ENCODE peak calls at places on chromosomes 5 and 9, in seven cellular contexts. J is H1, T is heart left ventricle, P is tibial artery, K is foreskin fibroblast, V is Panc1, R is choroid plexus epithelial cell. U is an unnamed sample.

GRCh38 chr5:35442916-35443639 is 174.6 kb upstream of the SPEF2 start:
- DNase-seq in T (no peak), J (no peak), R (peak; percentile 18), V (no peak), P (no peak), K (no peak), U (no peak)

GRCh38 chr5:27124590-27124989 is 86.2 kb upstream of the CDH9 start:
- DNase-seq in R (peak; percentile 71), P (no peak), K (no peak), J (no peak), V (no peak), T (no peak), U (no peak)

GRCh38 chr5:141850786-141851185 is 27.4 kb downstream of the PCDH1 start:
- DNase-seq in K (no peak), T (no peak), V (no peak), R (no peak), P (no peak), J (no peak), U (no peak)

GRCh38 chr9:3906437-3907213 is 380.8 kb upstream of the RFX3 start:
- DNase-seq in T (no peak), P (no peak), R (peak; percentile 95), J (no peak), V (no peak), K (peak; percentile 88), U (peak; percentile 72)

GRCh38 chr5:8114597-8115266 is 245.8 kb downstream of the MTRR start:
- DNase-seq in J (no peak), V (no peak), P (no peak), T (no peak), K (no peak), R (no peak), U (no peak)

GRCh38 chr9:976258-976804 is at the start of gene DMRT3:
- DNase-seq in J (no peak), P (no peak), V (no peak), T (no peak), K (no peak), R (no peak), U (no peak)

GRCh38 chr9:21695874-21696341 is 106.5 kb upstream of the MTAP start:
- DNase-seq in J (no peak), R (no peak), K (no peak), V (no peak), T (no peak), P (no peak), U (no peak)

GRCh38 chr5:117652640-117653280 is 1078.1 kb upstream of the SEMA6A start:
- DNase-seq in P (no peak), V (no peak), T (no peak), K (peak; percentile 18), J (no peak), R (no peak), U (no peak)

GRCh38 chr5:52334367-52334766 is 453.3 kb upstream of the ITGA1 start:
- DNase-seq in R (no peak), T (no peak), P (no peak), J (no peak), V (no peak), K (no peak), U (no peak)

GRCh38 chr5:180139731-180140626 is 68.4 kb upstream of the RNF130 start:
- DNase-seq in K (no peak), R (no peak), T (no peak), V (no peak), P (no peak), J (no peak), U (no peak)

GRCh38 chr5:135241536-135241935 is 157.5 kb downstream of the MACROH2A1 start:
- DNase-seq in T (no peak), J (no peak), K (no peak), V (no peak), P (peak; percentile 20), R (no peak), U (no peak)

GRCh38 chr5:178424141-178424855 is 165.9 kb downstream of the COL23A1 start:
- DNase-seq in J (no peak), V (no peak), K (no peak), T (no peak), P (no peak), R (no peak), U (no peak)

GRCh38 chr5:135030123-135030517 is 3.9 kb downstream of the PITX1 start:
- DNase-seq in K (peak; percentile 32), T (no peak), V (no peak), R (no peak), P (no peak), J (no peak), U (no peak)

GRCh38 chr9:109894921-109895758 is 115.1 kb downstream of the PALM2AKAP2 start:
- DNase-seq in V (no peak), K (peak; percentile 75), P (no peak), T (peak; percentile 61), R (peak; percentile 34), J (no peak), U (no peak)

GRCh38 chr5:132692632-132692967 is 18.8 kb downstream of the IL4 start:
- DNase-seq in K (peak; percentile 40), P (no peak), J (no peak), R (no peak), T (no peak), V (no peak), U (no peak)

GRCh38 chr9:113508111-113508749 is 44.7 kb downstream of the RGS3 start:
- DNase-seq in R (peak; percentile 19), V (no peak), P (no peak), J (no peak), T (no peak), K (no peak), U (no peak)

GRCh38 chr5:96756985-96757384 is 50.8 kb downstream of the ERAP1 start:
- DNase-seq in T (no peak), V (no peak), J (no peak), K (peak; percentile 63), P (no peak), R (peak; percentile 52), U (no peak)

GRCh38 chr5:893137-893506 is 438 bp downstream of the TRIP13 start:
- DNase-seq in T (no peak), R (no peak), V (no peak), J (no peak), K (peak; percentile 5), P (no peak), U (no peak)

GRCh38 chr5:96146675-96147074 is 185.0 kb upstream of the ELL2 start:
- DNase-seq in P (no peak), T (no peak), J (no peak), R (peak; percentile 79), K (peak; percentile 94), V (no peak), U (peak; percentile 65)

GRCh38 chr9:33111621-33112020 is 35.1 kb upstream of the SMU1 start:
- DNase-seq in P (no peak), K (no peak), V (no peak), R (no peak), J (no peak), T (no peak), U (no peak)

GRCh38 chr9:81317939-81318338 is 371.4 kb downstream of the TLE1 start:
- DNase-seq in K (peak; percentile 58), P (no peak), T (no peak), J (no peak), R (no peak), V (no peak), U (peak; percentile 56)

DNA sequence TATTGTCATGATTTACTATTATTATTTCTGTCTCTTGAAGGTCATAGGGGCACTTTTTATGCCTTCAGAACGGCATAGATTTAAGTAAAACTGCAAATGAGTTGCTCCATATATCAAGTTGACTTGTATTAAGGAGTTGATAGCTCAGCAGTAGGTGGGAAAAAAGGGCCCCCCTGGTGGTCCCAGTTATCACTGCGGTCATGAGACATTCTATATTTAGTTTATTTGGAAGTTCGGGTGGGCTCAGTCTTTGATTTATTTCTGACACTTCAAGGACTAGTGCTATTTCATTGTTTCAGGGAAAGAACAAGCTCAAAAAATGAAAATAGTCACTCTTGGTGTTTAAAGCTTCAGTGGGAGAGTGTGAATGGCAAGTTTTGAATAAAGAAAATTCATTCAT is 159.3 kb downstream of the SLC24A2 start:
- DNase-seq in J (no peak), R (no peak), P (no peak), V (no peak), T (no peak), K (no peak), U (no peak)
- TF ChIP-seq CTCF in J (peak; percentile 32), R (peak; percentile 7), P (no peak), V (no peak), T (no peak), K (no peak), U (no peak)

GRCh38 chr9:98234231-98234825 is 21.1 kb downstream of the TBC1D2 start:
- DNase-seq in V (no peak), P (no peak), K (no peak), R (no peak), T (no peak), J (no peak), U (no peak)
- TF ChIP-seq CTCF in V (no peak), P (no peak), K (no peak), R (peak; percentile 42), T (no peak), J (peak; percentile 29), U (peak; percentile 7)

GRCh38 chr9:133050142-133050541 is 11.6 kb upstream of the CEL start:
- DNase-seq in R (peak; percentile 68), V (no peak), T (no peak), K (peak; percentile 68), J (no peak), P (no peak), U (no peak)

GRCh38 chr9:133050781-133051180 is 11.0 kb upstream of the CEL start:
- DNase-seq in T (no peak), P (no peak), J (no peak), V (no peak), R (peak; percentile 40), K (no peak), U (no peak)

GRCh38 chr9:133046900-133047295 is 14.9 kb upstream of the CEL start:
- DNase-seq in T (no peak), R (no peak), K (no peak), J (no peak), V (no peak), P (no peak), U (no peak)

GRCh38 chr9:133048595-133048994 is 13.2 kb upstream of the CEL start:
- DNase-seq in P (no peak), V (no peak), K (peak; percentile 63), R (peak; percentile 51), T (no peak), J (no peak), U (no peak)

DNA sequence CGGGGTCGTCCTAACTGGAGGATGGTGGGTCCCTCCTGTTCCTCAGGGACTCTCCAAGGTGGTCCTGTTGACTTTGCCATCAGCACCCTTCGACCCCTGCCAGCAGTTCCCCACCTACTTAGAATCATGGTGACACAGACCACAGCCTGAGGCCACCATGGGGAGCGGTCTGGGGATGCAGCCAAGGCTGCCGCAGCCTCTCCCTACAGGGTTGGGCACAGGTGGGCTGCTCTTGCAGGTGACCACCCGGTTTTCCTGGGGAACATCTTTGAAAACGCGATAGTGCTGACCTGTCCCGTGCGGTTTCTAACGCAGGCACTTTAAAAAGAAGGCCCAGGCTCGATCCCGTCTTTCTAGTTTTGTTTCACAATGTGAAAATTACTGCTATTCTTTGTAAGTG is 12.7 kb upstream of the CEL start:
- DNase-seq in R (no peak), P (no peak), V (no peak), J (no peak), T (no peak), K (no peak), U (no peak)
- TF ChIP-seq CTCF in R (no peak), P (no peak), V (no peak), J (no peak), T (no peak), K (no peak), U (no peak)

GRCh38 chr9:69549310-69550202 is 122.6 kb downstream of the APBA1 start:
- DNase-seq in K (peak; percentile 66), P (no peak), R (peak; percentile 62), J (no peak), T (no peak), V (peak; percentile 4), U (peak; percentile 23)
- TF ChIP-seq CTCF in K (peak; percentile 90), P (peak; percentile 67), R (peak; percentile 82), J (peak; percentile 75), T (peak; percentile 90), V (peak; percentile 78), U (peak; percentile 91)

GRCh38 chr9:133713211-133713959 is 24.8 kb downstream of the SARDH start:
- DNase-seq in P (peak; percentile 60), V (no peak), T (no peak), R (no peak), K (no peak), J (no peak), U (no peak)
- TF ChIP-seq CTCF in P (no peak), V (no peak), T (no peak), R (no peak), K (no peak), J (peak; percentile 12), U (no peak)

U was measured in AG09309.